ENCODE peak calls at places on chromosomes 7 and 10, in nine cellular contexts. One of them, this sample, is unnamed.

GRCh38 chr10:121774404-121774803 is 153.4 kb downstream of the ATE1 start:
- DNase-seq in GM20000: no peak
- DNase-seq in B cell: no peak
- DNase-seq in lower lobe of right lung: no peak
- DNase-seq in AG04450: no peak
- DNase-seq in glutamatergic neuron: no peak
- DNase-seq in heart left ventricle: no peak
- DNase-seq in neural crest cell: no peak
- DNase-seq in GM12878: no peak
- DNase-seq in this sample: no peak

GRCh38 chr10:33703897-33704825 is 369.7 kb upstream of the NRP1 start:
- DNase-seq in GM20000: no peak
- DNase-seq in B cell: no peak
- DNase-seq in lower lobe of right lung: no peak
- DNase-seq in AG04450: no peak
- DNase-seq in glutamatergic neuron: no peak
- DNase-seq in heart left ventricle: peak
- DNase-seq in neural crest cell: no peak
- DNase-seq in GM12878: no peak
- DNase-seq in this sample: no peak

GRCh38 chr10:13775786-13776780 is 189.3 kb downstream of the PRPF18 start:
- DNase-seq in GM20000: no peak
- DNase-seq in B cell: no peak
- DNase-seq in lower lobe of right lung: no peak
- DNase-seq in AG04450: peak
- DNase-seq in glutamatergic neuron: no peak
- DNase-seq in heart left ventricle: no peak
- DNase-seq in neural crest cell: no peak
- DNase-seq in GM12878: no peak
- DNase-seq in this sample: no peak

GRCh38 chr10:22429146-22429545 is 83.8 kb downstream of the SPAG6 start:
- DNase-seq in GM20000: no peak
- DNase-seq in B cell: no peak
- DNase-seq in lower lobe of right lung: no peak
- DNase-seq in AG04450: no peak
- DNase-seq in glutamatergic neuron: no peak
- DNase-seq in heart left ventricle: no peak
- DNase-seq in neural crest cell: no peak
- DNase-seq in GM12878: no peak
- DNase-seq in this sample: no peak

GRCh38 chr7:115135111-115135510 is 213.2 kb downstream of the MDFIC start:
- DNase-seq in GM20000: no peak
- DNase-seq in B cell: no peak
- DNase-seq in lower lobe of right lung: no peak
- DNase-seq in AG04450: no peak
- DNase-seq in glutamatergic neuron: no peak
- DNase-seq in heart left ventricle: no peak
- DNase-seq in neural crest cell: no peak
- DNase-seq in GM12878: no peak
- DNase-seq in this sample: no peak

GRCh38 chr7:39650676-39651075 is 27.3 kb downstream of the RALA start:
- DNase-seq in GM20000: no peak
- DNase-seq in B cell: no peak
- DNase-seq in lower lobe of right lung: no peak
- DNase-seq in AG04450: peak
- DNase-seq in glutamatergic neuron: no peak
- DNase-seq in heart left ventricle: no peak
- DNase-seq in neural crest cell: no peak
- DNase-seq in GM12878: no peak
- DNase-seq in this sample: peak

GRCh38 chr7:67573639-67574038 is 577.0 kb downstream of the TYW1 start:
- DNase-seq in GM20000: no peak
- DNase-seq in B cell: peak
- DNase-seq in lower lobe of right lung: no peak
- DNase-seq in AG04450: no peak
- DNase-seq in glutamatergic neuron: no peak
- DNase-seq in heart left ventricle: no peak
- DNase-seq in neural crest cell: no peak
- DNase-seq in GM12878: no peak
- DNase-seq in this sample: no peak

GRCh38 chr7:6164491-6164890 is 107.9 kb downstream of the CYTH3 start:
- DNase-seq in GM20000: no peak
- DNase-seq in B cell: no peak
- DNase-seq in lower lobe of right lung: no peak
- DNase-seq in AG04450: no peak
- DNase-seq in glutamatergic neuron: peak
- DNase-seq in heart left ventricle: peak
- DNase-seq in neural crest cell: peak
- DNase-seq in GM12878: no peak
- DNase-seq in this sample: no peak

GRCh38 chr7:77738871-77739270 is 42.6 kb downstream of the RSBN1L start:
- DNase-seq in GM20000: no peak
- DNase-seq in B cell: no peak
- DNase-seq in lower lobe of right lung: no peak
- DNase-seq in AG04450: no peak
- DNase-seq in glutamatergic neuron: no peak
- DNase-seq in heart left ventricle: no peak
- DNase-seq in neural crest cell: no peak
- DNase-seq in GM12878: no peak
- DNase-seq in this sample: no peak

GRCh38 chr7:70040971-70041766 is 442.9 kb downstream of the AUTS2 start:
- DNase-seq in GM20000: no peak
- DNase-seq in B cell: no peak
- DNase-seq in lower lobe of right lung: no peak
- DNase-seq in AG04450: no peak
- DNase-seq in glutamatergic neuron: no peak
- DNase-seq in heart left ventricle: no peak
- DNase-seq in neural crest cell: no peak
- DNase-seq in GM12878: no peak
- DNase-seq in this sample: no peak
- TF ChIP-seq CTCF in GM20000: no peak
- TF ChIP-seq CTCF in B cell: peak
- TF ChIP-seq CTCF in lower lobe of right lung: peak
- TF ChIP-seq CTCF in AG04450: peak
- TF ChIP-seq CTCF in glutamatergic neuron: no peak
- TF ChIP-seq CTCF in heart left ventricle: peak
- TF ChIP-seq CTCF in neural crest cell: peak
- TF ChIP-seq CTCF in GM12878: peak
- TF ChIP-seq CTCF in this sample: peak

GRCh38 chr7:100781255-100781654 is 46.1 kb downstream of the EPHB4 start:
- DNase-seq in GM20000: no peak
- DNase-seq in B cell: no peak
- DNase-seq in lower lobe of right lung: no peak
- DNase-seq in AG04450: no peak
- DNase-seq in glutamatergic neuron: no peak
- DNase-seq in heart left ventricle: no peak
- DNase-seq in neural crest cell: no peak
- DNase-seq in GM12878: no peak
- DNase-seq in this sample: no peak

GRCh38 chr7:100778061-100778621 is 44.7 kb downstream of the ZAN start:
- DNase-seq in GM20000: no peak
- DNase-seq in B cell: no peak
- DNase-seq in lower lobe of right lung: no peak
- DNase-seq in AG04450: no peak
- DNase-seq in glutamatergic neuron: no peak
- DNase-seq in heart left ventricle: no peak
- DNase-seq in neural crest cell: no peak
- DNase-seq in GM12878: no peak
- DNase-seq in this sample: no peak

GRCh38 chr7:100783804-100784203 is 43.5 kb downstream of the EPHB4 start:
- DNase-seq in GM20000: no peak
- DNase-seq in B cell: no peak
- DNase-seq in lower lobe of right lung: no peak
- DNase-seq in AG04450: no peak
- DNase-seq in glutamatergic neuron: no peak
- DNase-seq in heart left ventricle: no peak
- DNase-seq in neural crest cell: no peak
- DNase-seq in GM12878: no peak
- DNase-seq in this sample: no peak

GRCh38 chr7:100773491-100773890 is 40.1 kb downstream of the ZAN start:
- DNase-seq in GM20000: no peak
- DNase-seq in B cell: no peak
- DNase-seq in lower lobe of right lung: no peak
- DNase-seq in AG04450: no peak
- DNase-seq in glutamatergic neuron: no peak
- DNase-seq in heart left ventricle: no peak
- DNase-seq in neural crest cell: no peak
- DNase-seq in GM12878: no peak
- DNase-seq in this sample: no peak

GRCh38 chr7:100779359-100779758 is 46.0 kb downstream of the ZAN start:
- DNase-seq in GM20000: no peak
- DNase-seq in B cell: no peak
- DNase-seq in lower lobe of right lung: no peak
- DNase-seq in AG04450: no peak
- DNase-seq in glutamatergic neuron: no peak
- DNase-seq in heart left ventricle: no peak
- DNase-seq in neural crest cell: no peak
- DNase-seq in GM12878: no peak
- DNase-seq in this sample: no peak
- TF ChIP-seq CTCF in GM20000: no peak
- TF ChIP-seq CTCF in B cell: no peak
- TF ChIP-seq CTCF in lower lobe of right lung: no peak
- TF ChIP-seq CTCF in AG04450: no peak
- TF ChIP-seq CTCF in glutamatergic neuron: no peak
- TF ChIP-seq CTCF in heart left ventricle: no peak
- TF ChIP-seq CTCF in neural crest cell: no peak
- TF ChIP-seq CTCF in GM12878: no peak
- TF ChIP-seq CTCF in this sample: no peak

DNA sequence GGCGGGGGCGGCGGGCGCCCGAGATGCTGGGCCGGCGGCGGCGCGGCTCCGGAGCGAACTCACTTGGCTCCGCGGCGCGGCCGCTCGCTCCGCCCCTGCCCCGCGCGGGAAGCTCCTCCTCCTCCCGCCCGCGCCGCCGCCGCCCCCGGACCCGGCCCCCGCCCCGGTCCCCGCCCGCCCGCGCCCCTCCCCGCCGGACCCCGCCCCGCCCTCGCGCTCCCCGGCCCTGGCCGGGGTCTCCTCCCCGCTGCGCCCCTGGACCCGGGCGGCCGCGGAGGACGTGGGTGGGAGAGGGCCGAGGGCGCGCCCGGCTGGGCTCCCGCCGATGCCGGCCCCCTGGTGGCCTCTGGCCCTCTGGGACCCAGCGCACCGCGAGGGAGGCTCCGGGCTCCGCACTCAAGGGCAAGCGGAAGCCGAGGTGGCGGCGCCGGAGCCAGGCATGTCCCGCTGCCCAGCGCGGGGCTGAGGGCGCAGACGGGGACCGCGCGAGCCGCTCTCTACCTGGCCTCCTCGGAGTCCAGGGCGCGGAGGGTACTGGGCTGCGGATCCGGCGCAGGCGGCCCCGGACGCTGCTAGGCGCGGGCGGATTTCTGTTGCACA is at the start of gene TCERG1L:
- DNase-seq in GM20000: peak
- DNase-seq in B cell: no peak
- DNase-seq in lower lobe of right lung: peak
- DNase-seq in AG04450: no peak
- DNase-seq in glutamatergic neuron: peak
- DNase-seq in heart left ventricle: no peak
- DNase-seq in neural crest cell: peak
- DNase-seq in GM12878: no peak
- DNase-seq in this sample: no peak
- TF ChIP-seq CTCF in GM20000: no peak
- TF ChIP-seq CTCF in B cell: no peak
- TF ChIP-seq CTCF in lower lobe of right lung: no peak
- TF ChIP-seq CTCF in AG04450: no peak
- TF ChIP-seq CTCF in glutamatergic neuron: no peak
- TF ChIP-seq CTCF in heart left ventricle: no peak
- TF ChIP-seq CTCF in neural crest cell: no peak
- TF ChIP-seq CTCF in GM12878: no peak
- TF ChIP-seq CTCF in this sample: no peak

GRCh38 chr7:152344253-152344652 is 91.5 kb downstream of the KMT2C start:
- DNase-seq in GM20000: no peak
- DNase-seq in B cell: no peak
- DNase-seq in lower lobe of right lung: no peak
- DNase-seq in AG04450: no peak
- DNase-seq in glutamatergic neuron: no peak
- DNase-seq in heart left ventricle: no peak
- DNase-seq in neural crest cell: no peak
- DNase-seq in GM12878: no peak
- DNase-seq in this sample: no peak

GRCh38 chr7:152342796-152343195 is 93.0 kb downstream of the KMT2C start:
- DNase-seq in GM20000: no peak
- DNase-seq in B cell: no peak
- DNase-seq in lower lobe of right lung: no peak
- DNase-seq in AG04450: no peak
- DNase-seq in glutamatergic neuron: no peak
- DNase-seq in heart left ventricle: no peak
- DNase-seq in neural crest cell: no peak
- DNase-seq in GM12878: no peak
- DNase-seq in this sample: no peak

GRCh38 chr7:152338553-152338952 is 97.2 kb downstream of the KMT2C start:
- DNase-seq in GM20000: no peak
- DNase-seq in B cell: no peak
- DNase-seq in lower lobe of right lung: no peak
- DNase-seq in AG04450: no peak
- DNase-seq in glutamatergic neuron: no peak
- DNase-seq in heart left ventricle: no peak
- DNase-seq in neural crest cell: no peak
- DNase-seq in GM12878: no peak
- DNase-seq in this sample: no peak

GRCh38 chr7:152341914-152342236 is 93.9 kb downstream of the KMT2C start:
- DNase-seq in GM20000: no peak
- DNase-seq in B cell: no peak
- DNase-seq in lower lobe of right lung: no peak
- DNase-seq in AG04450: no peak
- DNase-seq in glutamatergic neuron: no peak
- DNase-seq in heart left ventricle: no peak
- DNase-seq in neural crest cell: no peak
- DNase-seq in GM12878: no peak
- DNase-seq in this sample: no peak

GRCh38 chr7:152341039-152341913 is 94.5 kb downstream of the KMT2C start:
- DNase-seq in GM20000: no peak
- DNase-seq in B cell: no peak
- DNase-seq in lower lobe of right lung: no peak
- DNase-seq in AG04450: peak
- DNase-seq in glutamatergic neuron: peak
- DNase-seq in heart left ventricle: peak
- DNase-seq in neural crest cell: no peak
- DNase-seq in GM12878: peak
- DNase-seq in this sample: no peak
- TF ChIP-seq CTCF in GM20000: peak
- TF ChIP-seq CTCF in B cell: no peak
- TF ChIP-seq CTCF in lower lobe of right lung: peak
- TF ChIP-seq CTCF in AG04450: peak
- TF ChIP-seq CTCF in glutamatergic neuron: peak
- TF ChIP-seq CTCF in heart left ventricle: peak
- TF ChIP-seq CTCF in neural crest cell: peak
- TF ChIP-seq CTCF in GM12878: peak
- TF ChIP-seq CTCF in this sample: peak

GRCh38 chr10:77377678-77378352 is 259.8 kb downstream of the KCNMA1 start:
- DNase-seq in GM20000: no peak
- DNase-seq in B cell: peak
- DNase-seq in lower lobe of right lung: no peak
- DNase-seq in AG04450: no peak
- DNase-seq in glutamatergic neuron: no peak
- DNase-seq in heart left ventricle: no peak
- DNase-seq in neural crest cell: no peak
- DNase-seq in GM12878: no peak
- DNase-seq in this sample: no peak
- TF ChIP-seq CTCF in GM20000: no peak
- TF ChIP-seq CTCF in B cell: no peak
- TF ChIP-seq CTCF in lower lobe of right lung: no peak
- TF ChIP-seq CTCF in AG04450: no peak
- TF ChIP-seq CTCF in glutamatergic neuron: no peak
- TF ChIP-seq CTCF in heart left ventricle: no peak
- TF ChIP-seq CTCF in neural crest cell: no peak
- TF ChIP-seq CTCF in GM12878: peak
- TF ChIP-seq CTCF in this sample: no peak